ENCODE peak calls at places on chromosomes 7 and 10, in eight cellular contexts. U is A549; C is heart right ventricle; M is activated CD8-positive, alpha-beta T cell treated with anti-CD3 and anti-CD28 coated beads for 36 hours; N is fibroblast of villous mesenchyme; E is upper lobe of right lung; I is lower lobe of right lung; S is GM12865. F is an unnamed sample.

GRCh38 chr7:144027070-144027469 is 21.7 kb upstream of the OR2A5 start:
- DNase-seq in S (no peak), U (peak), C (no peak), E (no peak), N (peak), I (no peak), M (no peak), F (no peak)

GRCh38 chr7:106603300-106603699 is 57.7 kb downstream of the CCDC71L start:
- DNase-seq in S (no peak), I (no peak), U (no peak), E (no peak), C (no peak), M (no peak), N (no peak), F (no peak)

GRCh38 chr7:134533288-134533771 is 6.0 kb downstream of the AKR1B10 start:
- DNase-seq in M (no peak), E (no peak), C (no peak), U (no peak), I (no peak), N (peak), S (no peak), F (no peak)

GRCh38 chr7:19752045-19752444 is 21.4 kb downstream of the TMEM196 start:
- DNase-seq in M (no peak), U (no peak), I (no peak), S (peak), E (no peak), C (no peak), N (no peak), F (no peak)

GRCh38 chr10:22618081-22618785 is 96.1 kb downstream of the PIP4K2A start:
- DNase-seq in S (peak), U (peak), C (peak), M (peak), N (peak), E (no peak), I (no peak), F (no peak)

GRCh38 chr10:78199019-78199418 is 165.4 kb downstream of the RPS24 start:
- DNase-seq in M (no peak), U (no peak), E (no peak), S (no peak), I (no peak), N (no peak), C (no peak), F (no peak)

GRCh38 chr7:33792041-33792440 is 113.3 kb upstream of the BMPER start:
- DNase-seq in S (no peak), E (no peak), N (no peak), I (no peak), C (no peak), U (no peak), M (no peak), F (no peak)

GRCh38 chr7:95491634-95492314 is 6.0 kb downstream of the ASB4 start:
- DNase-seq in S (no peak), M (no peak), N (no peak), C (no peak), U (peak), I (no peak), E (no peak), F (no peak)

GRCh38 chr7:157855016-157855415 is 518.2 kb downstream of the DNAJB6 start:
- DNase-seq in C (no peak), M (no peak), E (no peak), U (no peak), I (no peak), N (no peak), S (no peak), F (no peak)

GRCh38 chr7:12805518-12805928 is 118.1 kb downstream of the ARL4A start:
- DNase-seq in C (no peak), U (no peak), I (no peak), E (no peak), M (no peak), N (no peak), S (no peak), F (no peak)

GRCh38 chr7:50655490-50655889 is 90.3 kb upstream of the DDC start:
- DNase-seq in S (no peak), M (no peak), N (no peak), I (no peak), C (no peak), U (no peak), E (no peak), F (no peak)

GRCh38 chr10:123521076-123521475 is 145.1 kb upstream of the GPR26 start:
- DNase-seq in M (no peak), S (no peak), E (no peak), C (no peak), N (no peak), U (no peak), I (no peak), F (no peak)

GRCh38 chr7:3206771-3207191 is 94.3 kb upstream of the SDK1 start:
- DNase-seq in M (no peak), U (no peak), I (no peak), C (no peak), E (no peak), S (no peak), N (no peak), F (no peak)

GRCh38 chr10:7378602-7379403 is 32.0 kb downstream of the SFMBT2 start:
- DNase-seq in U (no peak), S (peak), E (no peak), N (no peak), I (no peak), M (no peak), C (no peak), F (no peak)

GRCh38 chr7:107597582-107597916 is 17.5 kb downstream of the BCAP29 start:
- DNase-seq in S (no peak), U (no peak), N (no peak), M (no peak), E (no peak), C (no peak), I (no peak), F (no peak)

GRCh38 chr10:110074986-110075664 is 67.3 kb downstream of the ADD3 start:
- DNase-seq in S (no peak), M (no peak), E (no peak), C (no peak), N (peak), I (no peak), U (no peak), F (no peak)

GRCh38 chr7:132029369-132030160 is 473.1 kb upstream of the PODXL start:
- DNase-seq in C (no peak), E (no peak), S (no peak), N (no peak), U (no peak), I (no peak), M (no peak), F (no peak)

GRCh38 chr7:135889823-135890222 is 87.3 kb downstream of the MTPN start:
- DNase-seq in I (no peak), U (no peak), S (no peak), M (no peak), E (no peak), N (peak), C (no peak), F (no peak)

GRCh38 chr7:98870071-98870651 is 347 bp upstream of the TMEM130 start:
- DNase-seq in M (peak), C (peak), U (peak), E (peak), S (peak), I (peak), N (no peak), F (peak)

GRCh38 chr7:152673902-152674301 is 2.0 kb downstream of the XRCC2 start:
- DNase-seq in M (no peak), C (no peak), U (no peak), S (no peak), I (no peak), E (no peak), N (no peak), F (no peak)

GRCh38 chr10:114061148-114061547 is 17.5 kb downstream of the ADRB1 start:
- DNase-seq in C (no peak), I (no peak), M (no peak), N (no peak), E (no peak), S (no peak), U (no peak), F (no peak)

GRCh38 chr7:4849390-4849789 is 12.4 kb downstream of the PAPOLB start:
- DNase-seq in I (no peak), M (peak), C (no peak), S (peak), U (peak), N (peak), E (no peak), F (peak)

GRCh38 chr7:50387351-50387750 is 62.8 kb downstream of the FIGNL1 start:
- DNase-seq in M (no peak), C (no peak), E (no peak), N (no peak), U (no peak), I (no peak), S (no peak), F (no peak)

GRCh38 chr10:85642421-85643170 is 724.0 kb downstream of the GRID1 start:
- DNase-seq in C (no peak), I (no peak), N (peak), M (no peak), U (peak), S (no peak), E (no peak), F (no peak)

GRCh38 chr10:43854042-43854441 is 205.4 kb upstream of the ZNF32 start:
- DNase-seq in S (no peak), U (no peak), C (peak), E (no peak), M (no peak), I (no peak), N (peak), F (no peak)

GRCh38 chr7:2205036-2205780 is 27.5 kb downstream of the MAD1L1 start:
- DNase-seq in S (no peak), U (no peak), I (no peak), M (no peak), C (no peak), E (peak), N (peak), F (no peak)

GRCh38 chr10:106473129-106473528 is 691.4 kb downstream of the SORCS1 start:
- DNase-seq in I (no peak), E (no peak), C (no peak), S (no peak), N (no peak), U (no peak), M (no peak), F (no peak)

GRCh38 chr7:141649865-141650499 is 52.0 kb downstream of the DENND11 start:
- DNase-seq in M (peak), E (no peak), N (peak), C (peak), S (peak), I (no peak), U (peak), F (peak)

GRCh38 chr7:50863053-50863452 is 80.4 kb upstream of the GRB10 start:
- DNase-seq in I (no peak), M (peak), E (no peak), U (no peak), N (no peak), C (no peak), S (no peak), F (no peak)

GRCh38 chr7:106367664-106368063 is 82.9 kb upstream of the NAMPT start:
- DNase-seq in I (no peak), U (no peak), E (no peak), M (no peak), N (no peak), C (no peak), S (no peak), F (no peak)

GRCh38 chr7:129948877-129949291 is 3.9 kb downstream of the UBE2H start:
- DNase-seq in N (peak), E (peak), C (peak), U (peak), I (peak), M (peak), S (peak), F (peak)

GRCh38 chr7:3027005-3027404 is 16.7 kb downstream of the CARD11 start:
- DNase-seq in M (no peak), I (no peak), C (no peak), E (peak), N (no peak), U (no peak), S (no peak), F (no peak)

GRCh38 chr10:95276367-95277200 is 14.2 kb downstream of the PDLIM1 start:
- DNase-seq in N (peak), M (no peak), E (no peak), I (no peak), C (no peak), U (no peak), S (no peak), F (no peak)

GRCh38 chr10:122780391-122780790 is 65.3 kb downstream of the CUZD1 start:
- DNase-seq in M (no peak), N (no peak), S (no peak), I (no peak), U (no peak), C (no peak), E (no peak), F (no peak)

GRCh38 chr7:87797395-87797794 is 78.8 kb downstream of the SLC25A40 start:
- DNase-seq in E (no peak), M (no peak), C (no peak), S (no peak), N (no peak), U (no peak), I (no peak), F (no peak)

DNA sequence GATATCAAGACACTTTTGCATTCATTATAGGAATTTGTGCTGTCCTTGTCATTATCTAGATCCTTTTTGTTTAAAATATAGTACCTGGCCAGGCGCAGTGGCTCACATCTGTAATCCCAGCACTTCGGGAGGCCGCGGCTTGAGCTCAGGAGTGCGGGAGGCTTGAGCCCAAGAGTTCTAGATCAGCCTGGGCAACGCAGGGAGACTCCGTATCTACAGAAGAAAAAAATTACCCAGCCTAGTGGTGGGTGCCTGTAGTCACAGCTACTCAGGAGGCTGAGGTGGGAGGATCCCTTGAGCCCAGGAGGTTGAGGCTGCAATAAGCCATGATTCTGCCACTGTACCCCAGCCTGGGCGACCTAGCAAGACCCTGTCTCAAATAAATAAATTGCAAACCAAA is 621 bp upstream of the MORN4 start:
- DNase-seq in U (peak), I (no peak), M (peak), C (no peak), S (no peak), N (no peak), E (no peak), F (no peak)
- TF ChIP-seq CTCF in U (peak), I (peak), M (peak), C (no peak), S (no peak), N (peak), E (peak), F (peak)

DNA sequence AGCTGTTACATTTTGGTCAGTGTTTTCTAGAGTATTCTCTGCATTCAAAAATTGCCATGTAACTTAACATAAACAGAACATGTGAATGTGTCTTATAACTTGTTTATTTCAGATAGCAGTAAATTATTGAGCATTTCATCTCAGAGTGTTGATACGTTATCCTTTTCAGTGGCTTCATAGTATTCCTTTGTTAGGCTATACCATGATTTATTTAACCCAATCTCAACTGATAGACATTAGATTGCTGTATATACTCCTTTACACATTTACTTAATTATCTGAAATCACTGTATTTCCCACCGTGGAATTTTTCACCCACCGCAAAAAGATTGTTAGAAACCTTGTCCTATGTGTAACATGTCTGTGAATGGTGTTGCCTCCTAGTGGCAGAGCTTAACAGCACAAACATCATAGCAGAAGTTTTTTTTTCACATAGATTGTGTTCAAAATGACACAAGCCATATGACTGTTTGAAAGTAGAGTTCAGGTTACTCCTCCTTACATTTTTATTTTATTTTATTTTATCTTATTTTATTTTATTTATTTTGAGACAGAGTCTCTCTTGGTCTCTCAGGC is 21.4 kb downstream of the SLF2 start:
- DNase-seq in U (peak), I (no peak), S (peak), E (no peak), N (peak), M (no peak), C (no peak), F (no peak)
- TF ChIP-seq CTCF in U (peak), I (peak), S (peak), E (peak), N (peak), M (peak), C (no peak), F (peak)

GRCh38 chr7:82085116-82085515 is 315.3 kb upstream of the HGF start:
- DNase-seq in U (no peak), I (no peak), E (no peak), S (no peak), M (no peak), C (no peak), N (no peak), F (no peak)

GRCh38 chr7:82081644-82082224 is 311.9 kb upstream of the HGF start:
- DNase-seq in I (peak), U (no peak), M (no peak), E (no peak), N (no peak), S (no peak), C (no peak), F (no peak)

GRCh38 chr7:82091126-82091682 is 321.4 kb upstream of the HGF start:
- DNase-seq in S (no peak), M (no peak), N (no peak), C (no peak), I (no peak), U (no peak), E (no peak), F (no peak)

DNA sequence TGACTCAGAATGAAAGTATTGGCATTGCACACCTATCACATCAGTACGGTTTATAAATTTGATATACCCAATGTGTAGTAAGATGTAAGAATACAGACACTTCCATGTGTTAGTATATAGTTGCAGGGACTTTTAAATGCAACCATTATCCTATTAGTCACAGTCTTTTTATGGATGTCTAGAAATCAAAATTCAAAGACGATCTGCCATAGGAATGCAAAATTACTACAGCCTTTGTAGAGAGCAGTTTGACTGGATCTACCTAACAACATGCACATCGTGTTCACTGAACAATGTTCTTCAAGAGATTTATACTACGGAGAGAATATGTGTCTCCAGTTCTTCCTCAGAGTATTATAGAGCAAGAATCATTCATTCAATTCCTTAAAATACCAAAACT is 317.3 kb upstream of the HGF start:
- DNase-seq in M (no peak), U (no peak), N (no peak), E (no peak), S (no peak), I (no peak), C (no peak), F (no peak)
- TF ChIP-seq CTCF in M (no peak), U (no peak), N (no peak), E (no peak), S (no peak), I (no peak), C (no peak), F (no peak)

GRCh38 chr10:99859585-99859984 is 77.1 kb downstream of the ABCC2 start:
- DNase-seq in N (peak), U (peak), I (no peak), C (no peak), S (peak), M (peak), E (no peak), F (no peak)
- TF ChIP-seq CTCF in N (peak), U (peak), I (peak), C (no peak), S (peak), M (peak), E (peak), F (peak)

DNA sequence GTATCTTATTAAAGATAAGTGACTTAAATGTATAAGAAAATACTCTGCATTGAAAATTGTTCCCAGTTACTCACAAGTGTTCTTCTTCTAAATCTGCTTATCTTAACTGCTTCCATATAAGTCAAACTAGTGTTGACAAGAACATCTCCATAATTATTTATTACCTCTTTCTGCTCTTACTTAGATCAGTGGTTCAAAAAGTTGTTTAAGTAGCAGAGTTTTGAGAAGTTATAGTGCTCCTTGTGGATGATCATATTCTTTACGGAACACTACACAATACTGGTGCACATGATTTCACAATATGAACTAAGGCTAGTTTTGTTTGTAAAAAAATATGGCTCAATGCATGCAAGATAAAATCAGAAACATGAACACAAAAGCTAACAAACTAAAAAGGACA is 168.4 kb downstream of the SEMA3D start:
- DNase-seq in C (no peak), I (no peak), E (no peak), U (no peak), M (no peak), N (peak), S (no peak), F (no peak)
- TF ChIP-seq CTCF in C (no peak), I (no peak), E (no peak), U (no peak), M (no peak), N (peak), S (no peak), F (no peak)

DNA sequence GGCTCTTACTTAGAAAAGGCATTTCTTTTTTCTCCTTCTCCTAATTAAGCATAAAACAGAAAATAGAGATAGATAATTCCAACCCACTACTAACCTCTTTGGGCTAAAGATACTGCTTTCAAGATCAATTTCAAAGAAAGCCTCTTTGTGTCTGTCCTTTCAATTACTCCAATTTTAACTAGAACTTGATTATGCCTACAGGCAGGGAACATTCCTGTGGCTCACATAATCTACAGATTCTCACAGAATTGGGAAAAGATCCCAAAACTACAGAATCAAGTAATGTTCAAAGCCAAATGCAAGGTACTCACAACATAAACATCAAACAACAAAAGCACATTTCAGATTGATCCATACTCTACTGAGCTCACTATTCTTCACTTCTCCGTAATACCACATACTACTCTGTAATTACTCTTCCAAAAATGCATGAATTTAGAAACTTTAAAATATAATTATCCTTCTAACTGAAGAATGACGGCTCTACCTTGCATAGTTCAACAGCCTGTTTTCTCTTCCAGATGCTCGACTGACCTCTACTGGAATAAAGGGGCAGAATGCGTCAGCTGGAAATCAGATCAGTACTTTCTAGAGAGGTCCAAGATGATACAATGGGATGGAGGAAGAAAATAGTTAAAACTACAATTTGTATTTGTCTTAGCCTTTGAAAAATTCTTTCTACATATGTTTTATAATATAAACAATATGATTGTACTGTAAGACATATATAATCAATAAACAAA is 3.9 kb downstream of the MTERF1 start:
- DNase-seq in N (no peak), U (peak), C (no peak), E (no peak), M (no peak), S (no peak), I (no peak), F (no peak)
- TF ChIP-seq CTCF in N (peak), U (peak), C (no peak), E (peak), M (no peak), S (no peak), I (no peak), F (no peak)